ENCODE peak calls at places on chromosomes 11 and 22, in four cellular contexts. R is adipocyte, A is GM23248, E is ascending aorta. T is an unnamed sample.

GRCh38 chr11:130909650-130910049 is 6.6 kb downstream of the SNX19 start:
- DNase-seq in E (no peak), R (peak; percentile 19), A (peak; percentile 80), T (no peak)

GRCh38 chr22:43622886-43623285 is 189.2 kb downstream of the EFCAB6 start:
- DNase-seq in R (no peak), A (peak; percentile 56), E (no peak), T (no peak)

GRCh38 chr11:75420224-75421034 is 12.6 kb downstream of the KLHL35 start:
- DNase-seq in A (no peak), E (no peak), R (no peak), T (no peak)

GRCh38 chr11:76807206-76807875 is 24.2 kb downstream of the TSKU start:
- DNase-seq in E (no peak), A (peak; percentile 90), R (peak; percentile 95), T (peak; percentile 94)

GRCh38 chr11:36130401-36130800 is 158.8 kb downstream of the COMMD9 start:
- DNase-seq in E (no peak), A (peak; percentile 63), R (no peak), T (no peak)

GRCh38 chr11:116420770-116421528 is 351.8 kb downstream of the BUD13 start:
- DNase-seq in A (peak; percentile 39), R (no peak), E (no peak), T (peak; percentile 40)

GRCh38 chr11:46367244-46367915 is 14.1 kb upstream of the MDK start:
- DNase-seq in R (peak; percentile 75), E (no peak), A (peak; percentile 73), T (peak; percentile 61)

GRCh38 chr11:121366970-121367369 is 74.4 kb downstream of the SC5D start:
- DNase-seq in R (no peak), E (no peak), A (no peak), T (no peak)

GRCh38 chr22:47550524-47551437 is 788.3 kb downstream of the TBC1D22A start:
- DNase-seq in E (no peak), A (no peak), R (no peak), T (no peak)

GRCh38 chr11:116948375-116948774 is 111.0 kb upstream of the APOA1 start:
- DNase-seq in A (peak; percentile 39), E (no peak), R (no peak), T (no peak)

GRCh38 chr11:121829159-121829643 is 286.8 kb downstream of the BLID start:
- DNase-seq in A (peak; percentile 98), E (peak; percentile 12), R (peak; percentile 93), T (no peak)

GRCh38 chr11:131408011-131408640 is 37.7 kb downstream of the NTM start:
- DNase-seq in A (peak; percentile 76), R (peak; percentile 15), E (no peak), T (no peak)

GRCh38 chr11:8484251-8484650 is 109.8 kb downstream of the STK33 start:
- DNase-seq in A (no peak), E (no peak), R (no peak), T (no peak)

GRCh38 chr11:117159892-117160291 is 15.8 kb downstream of the PAFAH1B2 start:
- DNase-seq in E (no peak), R (no peak), A (no peak), T (no peak)

GRCh38 chr11:36238881-36239280 is 50.3 kb downstream of the COMMD9 start:
- DNase-seq in A (no peak), R (peak; percentile 52), E (no peak), T (no peak)

GRCh38 chr22:40721266-40721665 is 42.0 kb downstream of the MCHR1 start:
- DNase-seq in E (no peak), A (peak; percentile 63), R (no peak), T (peak; percentile 53)

GRCh38 chr22:47016636-47017035 is 254.2 kb downstream of the TBC1D22A start:
- DNase-seq in E (no peak), R (no peak), A (no peak), T (no peak)

GRCh38 chr11:121592708-121593107 is 139.9 kb upstream of the SORL1-AS1 start:
- DNase-seq in A (peak; percentile 20), R (no peak), E (no peak), T (no peak)

GRCh38 chr11:84227970-84228369 is 941.8 kb upstream of the CCDC90B start:
- DNase-seq in R (no peak), A (peak; percentile 4), E (no peak), T (no peak)

GRCh38 chr11:115613986-115614625 is 109.9 kb upstream of the CADM1 start:
- DNase-seq in E (no peak), R (peak; percentile 75), A (peak; percentile 58), T (no peak)

GRCh38 chr22:33803371-33803770 is 116.9 kb downstream of the LARGE1 start:
- DNase-seq in A (peak; percentile 98), R (peak; percentile 89), E (no peak), T (no peak)

GRCh38 chr11:83663446-83663845 is 377.3 kb upstream of the CCDC90B start:
- DNase-seq in E (no peak), A (peak; percentile 24), R (no peak), T (no peak)

GRCh38 chr11:103465555-103466140 is 356.4 kb downstream of the DYNC2H1 start:
- DNase-seq in R (no peak), E (no peak), A (peak; percentile 1), T (no peak)

GRCh38 chr22:40904101-40904500 is 42.2 kb upstream of the DNAJB7 start:
- DNase-seq in E (no peak), R (no peak), A (no peak), T (no peak)

GRCh38 chr22:43749473-43749872 is 62.6 kb downstream of the EFCAB6 start:
- DNase-seq in A (no peak), R (no peak), E (no peak), T (no peak)

GRCh38 chr11:75262436-75262835 is 21.9 kb downstream of the TPBGL start:
- DNase-seq in E (no peak), R (no peak), A (no peak), T (peak; percentile 2)

GRCh38 chr22:37763012-37763411 is 44.7 kb upstream of the GCAT start:
- DNase-seq in R (no peak), A (no peak), E (no peak), T (no peak)

GRCh38 chr22:24444251-24444650 is 16.9 kb downstream of the ADORA2A start:
- DNase-seq in R (no peak), E (no peak), A (no peak), T (no peak)

GRCh38 chr11:129698212-129698611 is 117.4 kb upstream of the TMEM45B start:
- DNase-seq in E (no peak), R (no peak), A (no peak), T (no peak)

GRCh38 chr11:35427158-35427557 is 7.8 kb upstream of the SLC1A2 start:
- DNase-seq in E (no peak), R (peak; percentile 88), A (peak; percentile 78), T (no peak)

GRCh38 chr22:48627203-48627602 is 1200.5 kb downstream of the BRD1 start:
- DNase-seq in A (no peak), E (no peak), R (no peak), T (no peak)

GRCh38 chr11:121437018-121437685 is 15.0 kb upstream of the SORL1 start:
- DNase-seq in E (no peak), R (peak; percentile 10), A (peak; percentile 55), T (no peak)

GRCh38 chr11:110295487-110296225 is 758 bp downstream of the RDX start:
- DNase-seq in E (no peak), R (peak; percentile 76), A (peak; percentile 78), T (peak; percentile 63)

GRCh38 chr22:44076825-44077224 is 52.7 kb downstream of the PARVB start:
- DNase-seq in R (no peak), E (no peak), A (no peak), T (no peak)

GRCh38 chr11:74681686-74682651 is 49.3 kb downstream of the CHRDL2 start:
- DNase-seq in A (peak; percentile 41), R (no peak), E (no peak), T (no peak)

GRCh38 chr11:88552377-88553029 is 215.0 kb upstream of the CTSC start:
- DNase-seq in A (peak; percentile 73), E (no peak), R (peak; percentile 41), T (peak; percentile 59)

GRCh38 chr11:108135845-108136599 is 14.7 kb downstream of the ACAT1 start:
- DNase-seq in R (peak; percentile 29), A (peak; percentile 56), E (no peak), T (no peak)

GRCh38 chr11:85822814-85823213 is 11.9 kb upstream of the SYTL2 start:
- DNase-seq in R (no peak), E (no peak), A (peak; percentile 52), T (no peak)

DNA sequence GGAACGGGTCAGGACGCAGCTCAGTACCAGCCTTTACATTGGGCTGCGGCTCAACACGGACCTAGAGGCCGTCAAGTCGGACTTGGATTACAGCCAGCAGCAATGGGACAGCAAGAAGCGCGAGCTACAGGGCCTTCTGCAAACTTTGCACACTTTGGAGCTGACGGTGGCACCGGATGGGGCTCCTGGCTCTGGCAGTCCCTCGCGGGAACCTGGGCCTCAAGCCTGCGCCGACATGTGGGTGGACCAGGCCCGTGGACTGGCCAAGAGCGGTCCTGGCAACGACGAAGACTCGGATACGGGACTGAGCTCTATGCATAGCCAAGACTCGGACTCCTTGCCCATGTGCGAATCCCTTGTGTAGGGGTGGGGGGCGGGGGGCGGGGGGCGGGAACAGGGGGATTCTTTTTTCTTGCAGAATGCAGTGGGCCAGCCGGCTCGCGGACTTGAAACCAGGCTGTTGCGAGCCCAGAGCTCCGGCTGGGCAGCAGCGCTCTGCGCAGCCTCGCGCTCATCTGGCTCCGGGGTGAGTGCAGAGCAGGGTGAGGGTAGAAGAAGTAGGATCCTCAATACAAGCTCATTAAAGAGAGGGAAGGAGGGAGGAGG is 1.7 kb downstream of the RASSF10 start:
- DNase-seq in R (no peak), A (peak; percentile 14), E (no peak), T (no peak)
- H3K4me3 ChIP-seq in R (no peak overlapping the region), A (no peak overlapping the region), E (peak overlapping the region; percentile 47), T (no peak overlapping the region)

GRCh38 chr11:34139346-34139745 is 33.9 kb downstream of the NAT10 start:
- DNase-seq in A (no peak), E (no peak), R (no peak), T (no peak)
- H3K36me3 ChIP-seq in A (peaks cover 37% of the 10 kb centered on the region), E (peaks cover 97% of the 10 kb centered on the region), R (peaks cover 100% of the 10 kb centered on the region), T (peaks cover 49% of the 10 kb centered on the region)

GRCh38 chr22:45504703-45505341 is 2.1 kb downstream of the FBLN1 start:
- DNase-seq in A (peak; percentile 75), E (no peak), R (peak; percentile 50), T (no peak)
- H3K4me3 ChIP-seq in A (peak overlapping the region; percentile 77), E (peak overlapping the region; percentile 70), R (peak overlapping the region; percentile 80), T (no peak overlapping the region)

GRCh38 chr11:61327669-61328071 is 5.2 kb downstream of the DDB1 start:
- DNase-seq in E (no peak), R (peak; percentile 42), A (peak; percentile 76), T (no peak)
- H3K36me3 ChIP-seq in E (peaks cover 68% of the 10 kb centered on the region), R (peaks cover 62% of the 10 kb centered on the region), A (peaks cover 37% of the 10 kb centered on the region), T (peaks cover 29% of the 10 kb centered on the region)

DNA sequence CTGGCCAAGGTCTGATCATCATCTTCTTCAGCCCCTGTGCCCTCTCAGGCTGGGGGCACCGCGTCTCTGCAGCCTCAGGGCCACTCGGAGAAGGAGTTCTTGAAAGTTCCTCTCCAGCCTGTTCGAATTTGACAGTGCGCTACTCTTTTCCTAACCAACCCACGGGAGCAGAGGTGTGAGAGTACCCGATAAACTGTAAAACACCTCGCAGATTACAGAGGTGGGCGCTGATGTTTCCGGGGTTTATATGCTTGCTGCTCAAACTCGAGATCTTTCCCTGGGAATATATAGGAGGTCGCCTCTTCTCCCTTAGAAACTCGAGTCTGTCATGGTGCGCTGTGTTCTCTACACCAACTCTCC is 515 bp downstream of the CTR9 start:
- DNase-seq in A (peak; percentile 32), E (no peak), R (peak; percentile 39), T (no peak)
- H3K4me3 ChIP-seq in A (peak overlapping the region; percentile 86), E (peak overlapping the region; percentile 91), R (peak overlapping the region; percentile 93), T (peak overlapping the region; percentile 94)

T was measured in BE2C.